ENCODE peak calls at places on chromosomes 2 and 18, in eight cellular contexts. One of them, this sample, is unnamed.

GRCh38 chr2:148860037-148860436 is 15.0 kb upstream of the KIF5C start:
- DNase-seq in tibial artery: no peak
- DNase-seq in foreskin fibroblast: no peak
- DNase-seq in BJ: no peak
- DNase-seq in bronchial epithelial cell: no peak
- DNase-seq in RWPE1: no peak
- DNase-seq in ovary: no peak
- DNase-seq in MM.1S: no peak
- DNase-seq in this sample: no peak

GRCh38 chr2:164535280-164536025 is 85.8 kb downstream of the GRB14 start:
- DNase-seq in tibial artery: no peak
- DNase-seq in foreskin fibroblast: no peak
- DNase-seq in BJ: no peak
- DNase-seq in bronchial epithelial cell: no peak
- DNase-seq in RWPE1: no peak
- DNase-seq in ovary: no peak
- DNase-seq in MM.1S: peak; percentile 54
- DNase-seq in this sample: no peak

GRCh38 chr18:35619468-35619867 is 37.9 kb downstream of the GALNT1 start:
- DNase-seq in tibial artery: no peak
- DNase-seq in foreskin fibroblast: no peak
- DNase-seq in BJ: no peak
- DNase-seq in bronchial epithelial cell: no peak
- DNase-seq in RWPE1: no peak
- DNase-seq in ovary: no peak
- DNase-seq in MM.1S: no peak
- DNase-seq in this sample: no peak

GRCh38 chr2:218904176-218904575 is 23.5 kb downstream of the WNT10A start:
- DNase-seq in tibial artery: no peak
- DNase-seq in foreskin fibroblast: no peak
- DNase-seq in BJ: no peak
- DNase-seq in bronchial epithelial cell: no peak
- DNase-seq in RWPE1: no peak
- DNase-seq in ovary: no peak
- DNase-seq in MM.1S: no peak
- DNase-seq in this sample: no peak

GRCh38 chr2:189178726-189179606 is 595 bp downstream of the COL5A2 start:
- DNase-seq in tibial artery: peak; percentile 33
- DNase-seq in foreskin fibroblast: peak; percentile 86
- DNase-seq in BJ: no peak
- DNase-seq in bronchial epithelial cell: peak; percentile 55
- DNase-seq in RWPE1: peak; percentile 11
- DNase-seq in ovary: peak; percentile 21
- DNase-seq in MM.1S: no peak
- DNase-seq in this sample: no peak

GRCh38 chr2:70684846-70685622 is 83.0 kb downstream of the ADD2 start:
- DNase-seq in tibial artery: no peak
- DNase-seq in foreskin fibroblast: no peak
- DNase-seq in BJ: no peak
- DNase-seq in bronchial epithelial cell: no peak
- DNase-seq in RWPE1: no peak
- DNase-seq in ovary: no peak
- DNase-seq in MM.1S: no peak
- DNase-seq in this sample: no peak

GRCh38 chr2:67215214-67215613 is 181.9 kb upstream of the ETAA1 start:
- DNase-seq in tibial artery: no peak
- DNase-seq in foreskin fibroblast: peak; percentile 65
- DNase-seq in BJ: no peak
- DNase-seq in bronchial epithelial cell: peak; percentile 58
- DNase-seq in RWPE1: peak; percentile 17
- DNase-seq in ovary: peak; percentile 13
- DNase-seq in MM.1S: no peak
- DNase-seq in this sample: no peak

GRCh38 chr2:88549616-88550292 is 77.5 kb downstream of the EIF2AK3 start:
- DNase-seq in tibial artery: no peak
- DNase-seq in foreskin fibroblast: peak; percentile 27
- DNase-seq in BJ: no peak
- DNase-seq in bronchial epithelial cell: no peak
- DNase-seq in RWPE1: no peak
- DNase-seq in ovary: no peak
- DNase-seq in MM.1S: no peak
- DNase-seq in this sample: peak; percentile 65

GRCh38 chr2:229669841-229670240 is 44.5 kb downstream of the DNER start:
- DNase-seq in tibial artery: no peak
- DNase-seq in foreskin fibroblast: peak; percentile 5
- DNase-seq in BJ: no peak
- DNase-seq in bronchial epithelial cell: peak; percentile 24
- DNase-seq in RWPE1: no peak
- DNase-seq in ovary: no peak
- DNase-seq in MM.1S: peak; percentile 64
- DNase-seq in this sample: peak; percentile 8

GRCh38 chr2:12300927-12301326 is 415.8 kb upstream of the TRIB2 start:
- DNase-seq in tibial artery: no peak
- DNase-seq in foreskin fibroblast: peak; percentile 69
- DNase-seq in BJ: no peak
- DNase-seq in bronchial epithelial cell: no peak
- DNase-seq in RWPE1: no peak
- DNase-seq in ovary: no peak
- DNase-seq in MM.1S: no peak
- DNase-seq in this sample: no peak

GRCh38 chr2:23122681-23123080 is 262.3 kb upstream of the KLHL29 start:
- DNase-seq in tibial artery: no peak
- DNase-seq in foreskin fibroblast: no peak
- DNase-seq in BJ: no peak
- DNase-seq in bronchial epithelial cell: no peak
- DNase-seq in RWPE1: no peak
- DNase-seq in ovary: no peak
- DNase-seq in MM.1S: no peak
- DNase-seq in this sample: no peak

GRCh38 chr2:209526541-209526940 is 102.7 kb downstream of the MAP2 start:
- DNase-seq in tibial artery: no peak
- DNase-seq in foreskin fibroblast: peak; percentile 27
- DNase-seq in BJ: no peak
- DNase-seq in bronchial epithelial cell: no peak
- DNase-seq in RWPE1: no peak
- DNase-seq in ovary: no peak
- DNase-seq in MM.1S: peak; percentile 65
- DNase-seq in this sample: no peak

GRCh38 chr18:5521000-5521399 is 22.8 kb downstream of the EPB41L3 start:
- DNase-seq in tibial artery: no peak
- DNase-seq in foreskin fibroblast: no peak
- DNase-seq in BJ: no peak
- DNase-seq in bronchial epithelial cell: no peak
- DNase-seq in RWPE1: no peak
- DNase-seq in ovary: no peak
- DNase-seq in MM.1S: no peak
- DNase-seq in this sample: no peak

GRCh38 chr2:45680351-45680967 is 29.0 kb downstream of the PRKCE start:
- DNase-seq in tibial artery: no peak
- DNase-seq in foreskin fibroblast: peak; percentile 16
- DNase-seq in BJ: no peak
- DNase-seq in bronchial epithelial cell: no peak
- DNase-seq in RWPE1: no peak
- DNase-seq in ovary: no peak
- DNase-seq in MM.1S: no peak
- DNase-seq in this sample: no peak

GRCh38 chr2:171541202-171541884 is 19.1 kb downstream of the CYBRD1 start:
- DNase-seq in tibial artery: no peak
- DNase-seq in foreskin fibroblast: no peak
- DNase-seq in BJ: no peak
- DNase-seq in bronchial epithelial cell: no peak
- DNase-seq in RWPE1: no peak
- DNase-seq in ovary: no peak
- DNase-seq in MM.1S: no peak
- DNase-seq in this sample: no peak

GRCh38 chr2:6937582-6937981 is 20.4 kb downstream of the RNF144A start:
- DNase-seq in tibial artery: no peak
- DNase-seq in foreskin fibroblast: no peak
- DNase-seq in BJ: no peak
- DNase-seq in bronchial epithelial cell: no peak
- DNase-seq in RWPE1: no peak
- DNase-seq in ovary: no peak
- DNase-seq in MM.1S: no peak
- DNase-seq in this sample: peak; percentile 17

GRCh38 chr2:215435261-215435808 is 533 bp downstream of the FN1 start:
- DNase-seq in tibial artery: no peak
- DNase-seq in foreskin fibroblast: no peak
- DNase-seq in BJ: no peak
- DNase-seq in bronchial epithelial cell: no peak
- DNase-seq in RWPE1: peak; percentile 13
- DNase-seq in ovary: peak; percentile 45
- DNase-seq in MM.1S: no peak
- DNase-seq in this sample: no peak

GRCh38 chr2:141482697-141483096 is 648.1 kb downstream of the LRP1B start:
- DNase-seq in tibial artery: no peak
- DNase-seq in foreskin fibroblast: no peak
- DNase-seq in BJ: no peak
- DNase-seq in bronchial epithelial cell: no peak
- DNase-seq in RWPE1: no peak
- DNase-seq in ovary: no peak
- DNase-seq in MM.1S: no peak
- DNase-seq in this sample: no peak

GRCh38 chr18:78562446-78563020 is 417.1 kb upstream of the SALL3 start:
- DNase-seq in tibial artery: no peak
- DNase-seq in foreskin fibroblast: no peak
- DNase-seq in BJ: no peak
- DNase-seq in bronchial epithelial cell: no peak
- DNase-seq in RWPE1: no peak
- DNase-seq in ovary: no peak
- DNase-seq in MM.1S: no peak
- DNase-seq in this sample: no peak

GRCh38 chr2:44706584-44707553 is 234.6 kb upstream of the SIX3 start:
- DNase-seq in tibial artery: no peak
- DNase-seq in foreskin fibroblast: no peak
- DNase-seq in BJ: no peak
- DNase-seq in bronchial epithelial cell: no peak
- DNase-seq in RWPE1: no peak
- DNase-seq in ovary: no peak
- DNase-seq in MM.1S: no peak
- DNase-seq in this sample: no peak

GRCh38 chr18:40243592-40243991 is 1711.4 kb upstream of the PIK3C3 start:
- DNase-seq in tibial artery: no peak
- DNase-seq in foreskin fibroblast: no peak
- DNase-seq in BJ: no peak
- DNase-seq in bronchial epithelial cell: peak; percentile 2
- DNase-seq in RWPE1: no peak
- DNase-seq in ovary: no peak
- DNase-seq in MM.1S: no peak
- DNase-seq in this sample: no peak

GRCh38 chr2:120253021-120253882 is 600 bp downstream of the RALB start:
- DNase-seq in tibial artery: peak; percentile 86
- DNase-seq in foreskin fibroblast: peak; percentile 92
- DNase-seq in BJ: no peak
- DNase-seq in bronchial epithelial cell: peak; percentile 91
- DNase-seq in RWPE1: peak; percentile 82
- DNase-seq in ovary: peak; percentile 76
- DNase-seq in MM.1S: no peak
- DNase-seq in this sample: peak; percentile 90
- TF ChIP-seq CTCF in tibial artery: peak; percentile 26
- TF ChIP-seq CTCF in foreskin fibroblast: peak; percentile 23
- TF ChIP-seq CTCF in BJ: peak; percentile 53
- TF ChIP-seq CTCF in bronchial epithelial cell: peak; percentile 53
- TF ChIP-seq CTCF in RWPE1: peak; percentile 25
- TF ChIP-seq CTCF in ovary: peak; percentile 40
- TF ChIP-seq CTCF in MM.1S: no peak
- TF ChIP-seq CTCF in this sample: peak; percentile 48

GRCh38 chr2:232672581-232672980 is 24.6 kb upstream of the GIGYF2 start:
- DNase-seq in tibial artery: no peak
- DNase-seq in foreskin fibroblast: no peak
- DNase-seq in BJ: no peak
- DNase-seq in bronchial epithelial cell: no peak
- DNase-seq in RWPE1: no peak
- DNase-seq in ovary: no peak
- DNase-seq in MM.1S: no peak
- DNase-seq in this sample: no peak

GRCh38 chr2:232666051-232666805 is 30.9 kb upstream of the GIGYF2 start:
- DNase-seq in tibial artery: no peak
- DNase-seq in foreskin fibroblast: no peak
- DNase-seq in BJ: no peak
- DNase-seq in bronchial epithelial cell: peak; percentile 17
- DNase-seq in RWPE1: no peak
- DNase-seq in ovary: no peak
- DNase-seq in MM.1S: no peak
- DNase-seq in this sample: no peak

GRCh38 chr2:232674491-232674890 is 22.6 kb upstream of the GIGYF2 start:
- DNase-seq in tibial artery: no peak
- DNase-seq in foreskin fibroblast: no peak
- DNase-seq in BJ: no peak
- DNase-seq in bronchial epithelial cell: no peak
- DNase-seq in RWPE1: no peak
- DNase-seq in ovary: no peak
- DNase-seq in MM.1S: no peak
- DNase-seq in this sample: no peak

GRCh38 chr2:232667989-232668583 is 29.0 kb upstream of the GIGYF2 start:
- DNase-seq in tibial artery: no peak
- DNase-seq in foreskin fibroblast: no peak
- DNase-seq in BJ: no peak
- DNase-seq in bronchial epithelial cell: no peak
- DNase-seq in RWPE1: no peak
- DNase-seq in ovary: no peak
- DNase-seq in MM.1S: no peak
- DNase-seq in this sample: no peak

GRCh38 chr2:232668805-232669444 is 28.2 kb upstream of the GIGYF2 start:
- DNase-seq in tibial artery: peak; percentile 36
- DNase-seq in foreskin fibroblast: peak; percentile 47
- DNase-seq in BJ: no peak
- DNase-seq in bronchial epithelial cell: no peak
- DNase-seq in RWPE1: no peak
- DNase-seq in ovary: peak; percentile 27
- DNase-seq in MM.1S: peak; percentile 11
- DNase-seq in this sample: no peak
- TF ChIP-seq CTCF in tibial artery: peak; percentile 55
- TF ChIP-seq CTCF in foreskin fibroblast: peak; percentile 71
- TF ChIP-seq CTCF in BJ: peak; percentile 72
- TF ChIP-seq CTCF in bronchial epithelial cell: peak; percentile 28
- TF ChIP-seq CTCF in RWPE1: no peak
- TF ChIP-seq CTCF in ovary: peak; percentile 52
- TF ChIP-seq CTCF in MM.1S: peak; percentile 34
- TF ChIP-seq CTCF in this sample: peak; percentile 64

DNA sequence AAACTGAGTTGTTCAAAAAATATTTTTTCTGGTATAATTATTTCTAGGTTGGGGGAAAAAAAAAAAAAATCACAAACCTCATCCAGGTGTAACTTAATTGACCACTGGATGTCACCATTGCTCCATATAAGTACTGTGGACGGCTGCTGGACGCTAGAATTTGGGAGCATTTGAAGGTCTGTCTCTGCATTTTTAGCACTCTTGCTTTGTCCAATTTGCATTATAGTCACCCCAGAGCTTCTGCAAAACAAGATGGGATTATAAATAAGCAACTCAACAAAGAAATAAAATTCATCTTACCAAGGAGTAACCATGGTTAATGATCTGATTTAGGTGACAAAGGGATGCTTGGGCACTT is 83.7 kb downstream of the HRH4 start:
- DNase-seq in tibial artery: no peak
- DNase-seq in foreskin fibroblast: peak; percentile 42
- DNase-seq in BJ: no peak
- DNase-seq in bronchial epithelial cell: peak; percentile 23
- DNase-seq in RWPE1: peak; percentile 42
- DNase-seq in ovary: no peak
- DNase-seq in MM.1S: peak; percentile 10
- DNase-seq in this sample: no peak
- TF ChIP-seq CTCF in tibial artery: no peak
- TF ChIP-seq CTCF in foreskin fibroblast: peak; percentile 16
- TF ChIP-seq CTCF in BJ: peak; percentile 41
- TF ChIP-seq CTCF in bronchial epithelial cell: peak; percentile 36
- TF ChIP-seq CTCF in RWPE1: peak; percentile 49
- TF ChIP-seq CTCF in ovary: peak; percentile 9
- TF ChIP-seq CTCF in MM.1S: peak; percentile 48
- TF ChIP-seq CTCF in this sample: peak; percentile 51

GRCh38 chr2:64363848-64364247 is 90.1 kb upstream of the LGALSL start:
- DNase-seq in tibial artery: no peak
- DNase-seq in foreskin fibroblast: no peak
- DNase-seq in BJ: no peak
- DNase-seq in bronchial epithelial cell: no peak
- DNase-seq in RWPE1: no peak
- DNase-seq in ovary: no peak
- DNase-seq in MM.1S: no peak
- DNase-seq in this sample: no peak
- TF ChIP-seq CTCF in tibial artery: no peak
- TF ChIP-seq CTCF in foreskin fibroblast: no peak
- TF ChIP-seq CTCF in BJ: no peak
- TF ChIP-seq CTCF in bronchial epithelial cell: no peak
- TF ChIP-seq CTCF in RWPE1: no peak
- TF ChIP-seq CTCF in ovary: no peak
- TF ChIP-seq CTCF in MM.1S: no peak
- TF ChIP-seq CTCF in this sample: peak; percentile 9